ENCODE peak calls at places on chromosomes 5 and 9, in nine cellular contexts. B is kidney, A is HepG2, S is choroid plexus epithelial cell, U is GM10248, V is left ventricle myocardium inferior, K is GM06990, Q is MCF 10A, X is left lung. M is an unnamed sample.

GRCh38 chr5:60339691-60340191 is 360.2 kb downstream of the DEPDC1B start:
- DNase-seq in B (no peak), A (no peak), S (no peak), U (no peak), V (peak), K (no peak), Q (no peak), X (no peak), M (peak)

GRCh38 chr5:170293273-170293672 is 4.3 kb downstream of the LCP2 start:
- DNase-seq in B (no peak), A (no peak), S (no peak), U (peak), V (no peak), K (peak), Q (no peak), X (peak), M (no peak)

GRCh38 chr9:127788337-127789011 is 2.6 kb downstream of the CDK9 start:
- DNase-seq in B (no peak), A (no peak), S (no peak), U (no peak), V (no peak), K (no peak), Q (no peak), X (no peak), M (no peak)

GRCh38 chr5:59007460-59008063 is 424.7 kb downstream of the RAB3C start:
- DNase-seq in B (no peak), A (no peak), S (peak), U (peak), V (no peak), K (no peak), Q (peak), X (no peak), M (no peak)

GRCh38 chr5:10333154-10334006 is 20.1 kb upstream of the MARCHF6 start:
- DNase-seq in B (peak), A (no peak), S (peak), U (peak), V (peak), K (peak), Q (no peak), X (no peak), M (no peak)

GRCh38 chr5:164098536-164098935 is 593.1 kb downstream of the MAT2B start:
- DNase-seq in B (no peak), A (no peak), S (no peak), U (no peak), V (no peak), K (no peak), Q (no peak), X (no peak), M (no peak)

GRCh38 chr5:176614805-176615478 is 5.0 kb upstream of the GPRIN1 start:
- DNase-seq in B (no peak), A (no peak), S (peak), U (no peak), V (no peak), K (no peak), Q (peak), X (no peak), M (no peak)

GRCh38 chr5:139634541-139634940 is 13.6 kb upstream of the CXXC5 start:
- DNase-seq in B (no peak), A (no peak), S (no peak), U (no peak), V (no peak), K (no peak), Q (no peak), X (peak), M (no peak)

GRCh38 chr9:76835571-76836283 is 70.2 kb downstream of the PRUNE2 start:
- DNase-seq in B (no peak), A (no peak), S (peak), U (no peak), V (no peak), K (no peak), Q (peak), X (no peak), M (no peak)

GRCh38 chr5:57346336-57346735 is 136.3 kb downstream of the ACTBL2 start:
- DNase-seq in B (no peak), A (no peak), S (peak), U (no peak), V (no peak), K (no peak), Q (peak), X (no peak), M (no peak)

GRCh38 chr5:112604741-112605390 is 132.8 kb upstream of the APC start:
- DNase-seq in B (no peak), A (peak), S (peak), U (peak), V (no peak), K (no peak), Q (no peak), X (no peak), M (no peak)
- TF ChIP-seq CTCF in B (peak), A (peak), S (no peak), U (peak), V (peak), K (peak), Q (no peak), X (no peak), M (no peak)

GRCh38 chr5:167485395-167485794 is 806.0 kb upstream of the WWC1 start:
- DNase-seq in B (no peak), A (no peak), S (peak), U (no peak), V (no peak), K (no peak), Q (peak), X (no peak), M (no peak)
- TF ChIP-seq CTCF in B (no peak), A (no peak), S (no peak), U (no peak), V (no peak), K (no peak), Q (no peak), X (no peak), M (no peak)

GRCh38 chr9:8860925-8861324 is 1061.3 kb upstream of the DMAC1 start:
- DNase-seq in B (no peak), A (no peak), S (peak), U (no peak), V (no peak), K (no peak), Q (peak), X (no peak), M (no peak)
- TF ChIP-seq CTCF in B (no peak), A (no peak), S (no peak), U (no peak), V (no peak), K (no peak), Q (no peak), X (no peak), M (no peak)

DNA sequence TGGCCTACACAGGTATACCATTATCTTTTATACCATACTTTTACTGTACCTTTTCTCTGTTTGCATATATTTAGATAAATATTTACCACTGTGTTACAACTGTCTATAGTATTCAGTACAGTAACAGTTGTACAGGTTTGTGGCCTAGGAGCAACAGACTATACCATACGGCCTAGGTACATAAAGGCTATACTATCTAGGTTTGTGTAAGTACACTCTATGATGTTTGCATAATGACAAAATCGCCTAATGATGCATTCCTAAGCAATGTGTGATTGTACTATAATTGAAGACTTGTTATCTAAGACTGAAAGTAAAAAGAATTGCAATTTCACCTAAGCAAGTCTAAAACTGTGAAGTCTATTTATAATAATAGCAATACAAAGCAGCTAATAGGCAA is 3.9 kb downstream of the C9orf72 start:
- DNase-seq in B (no peak), A (peak), S (no peak), U (no peak), V (no peak), K (no peak), Q (peak), X (no peak), M (no peak)
- TF ChIP-seq CTCF in B (no peak), A (no peak), S (no peak), U (no peak), V (no peak), K (no peak), Q (no peak), X (no peak), M (no peak)

GRCh38 chr9:116152390-116152789 is 1.2 kb upstream of the PAPPA start:
- DNase-seq in B (no peak), A (peak), S (peak), U (no peak), V (no peak), K (no peak), Q (peak), X (no peak), M (no peak)
- TF ChIP-seq CTCF in B (peak), A (no peak), S (peak), U (no peak), V (peak), K (peak), Q (peak), X (no peak), M (no peak)

DNA sequence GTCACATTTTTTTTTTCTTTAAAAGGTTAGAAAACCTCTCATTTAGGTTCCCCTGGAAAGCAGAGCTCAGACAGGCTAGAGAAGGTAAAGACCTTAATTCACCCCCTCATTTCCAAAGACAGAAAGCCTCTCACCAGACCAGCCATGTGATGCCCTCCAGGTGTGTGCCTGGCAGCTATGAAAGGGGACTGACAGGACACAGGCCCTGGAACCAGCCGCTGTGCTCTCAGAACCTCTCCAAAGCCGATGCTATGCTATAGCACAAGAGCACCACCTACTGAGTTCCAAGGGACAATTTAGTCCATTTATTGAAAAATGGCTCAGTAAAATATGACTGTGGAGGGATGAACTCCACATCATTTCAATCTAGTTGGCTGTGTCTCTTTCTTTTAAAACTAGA is 48.8 kb downstream of the FANCC start:
- DNase-seq in B (no peak), A (peak), S (peak), U (no peak), V (no peak), K (no peak), Q (peak), X (no peak), M (no peak)
- TF ChIP-seq CTCF in B (peak), A (peak), S (peak), U (peak), V (peak), K (peak), Q (no peak), X (no peak), M (no peak)

DNA sequence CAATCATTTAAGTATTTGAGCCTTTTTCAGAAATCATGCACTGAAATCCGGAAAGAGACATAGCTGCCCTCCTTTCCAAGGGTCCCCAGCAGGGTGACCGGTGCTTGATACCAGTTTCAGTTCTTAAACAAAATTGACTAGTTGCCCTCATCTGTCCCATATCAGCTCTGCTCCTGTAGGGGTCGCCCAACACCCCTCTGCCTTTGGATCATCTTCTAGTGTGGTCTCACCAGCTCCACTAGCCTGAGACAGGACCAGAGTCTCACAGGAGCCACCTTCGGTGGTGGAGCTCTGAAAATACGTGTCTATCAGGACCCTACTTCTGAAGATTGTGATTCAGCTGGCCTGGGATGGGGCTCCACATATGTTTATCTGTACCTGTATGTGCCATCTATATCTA is 428.2 kb downstream of the ENC1 start:
- DNase-seq in B (no peak), A (peak), S (peak), U (peak), V (no peak), K (no peak), Q (peak), X (no peak), M (no peak)
- TF ChIP-seq CTCF in B (no peak), A (peak), S (peak), U (no peak), V (peak), K (peak), Q (peak), X (no peak), M (no peak)

M was measured in suprapubic skin.